ENCODE peak calls at places on chromosomes 6 and 20, in ten cellular contexts. G, U, F, K, Q, O, R, J, X and T are unnamed samples.
A peak's percentile ranks its signal among the peaks of the same experiment; 100 is the strongest.

GRCh38 chr20:23320317-23320716 is 30.3 kb upstream of the NXT1 start:
- DNase-seq in G (peak; percentile 47), X (no peak), R (no peak), K (no peak), J (no peak), U (no peak), Q (no peak), O (no peak), F (peak; percentile 26), T (no peak)

GRCh38 chr20:41047975-41048305 is 19.3 kb downstream of the TOP1 start:
- DNase-seq in K (no peak), X (no peak), J (no peak), F (no peak), G (no peak), U (no peak), O (no peak), R (no peak), Q (no peak), T (no peak)

GRCh38 chr6:167849846-167850459 is 23.2 kb downstream of the AFDN start:
- DNase-seq in G (peak; percentile 86), O (no peak), F (peak; percentile 66), J (peak; percentile 54), U (no peak), K (no peak), R (peak; percentile 46), X (no peak), Q (peak; percentile 59), T (no peak)

GRCh38 chr20:2350606-2351005 is 30.1 kb upstream of the TGM6 start:
- DNase-seq in F (no peak), U (no peak), J (no peak), G (no peak), X (no peak), O (no peak), R (no peak), Q (no peak), K (peak; percentile 77), T (no peak)

GRCh38 chr20:63123326-63123725 is 92.6 kb downstream of the YTHDF1 start:
- DNase-seq in R (peak; percentile 3), F (no peak), X (no peak), G (no peak), U (peak; percentile 2), Q (no peak), O (peak; percentile 54), K (no peak), J (no peak), T (peak; percentile 17)

GRCh38 chr6:21377356-21377755 is 216.2 kb upstream of the SOX4 start:
- DNase-seq in K (no peak), Q (no peak), J (no peak), R (no peak), O (no peak), F (no peak), X (no peak), G (no peak), U (no peak), T (no peak)

GRCh38 chr6:146339716-146340115 is 203.9 kb upstream of the RAB32 start:
- DNase-seq in R (peak; percentile 26), U (no peak), O (no peak), F (no peak), K (no peak), G (no peak), X (no peak), Q (no peak), J (no peak), T (no peak)

GRCh38 chr6:118146584-118146983 is 239.5 kb downstream of the SLC35F1 start:
- DNase-seq in X (no peak), J (no peak), Q (no peak), U (no peak), O (no peak), R (no peak), F (no peak), G (no peak), K (no peak), T (no peak)

GRCh38 chr6:27205375-27206278 is 41.9 kb upstream of the PRSS16 start:
- DNase-seq in R (no peak), U (no peak), Q (no peak), O (no peak), X (no peak), K (no peak), J (no peak), G (peak; percentile 64), F (no peak), T (no peak)

GRCh38 chr6:124688369-124688768 is 273.9 kb upstream of the RNF217 start:
- DNase-seq in U (no peak), K (no peak), Q (no peak), G (no peak), R (no peak), J (no peak), X (no peak), O (no peak), F (no peak), T (no peak)

GRCh38 chr6:5994999-5995698 is 11.6 kb downstream of the NRN1 start:
- DNase-seq in X (peak; percentile 48), G (no peak), O (no peak), Q (no peak), U (no peak), J (no peak), R (no peak), K (no peak), F (no peak), T (no peak)

GRCh38 chr6:26022166-26022510 is 59.5 kb downstream of the TRIM38 start:
- DNase-seq in J (peak; percentile 60), O (peak; percentile 89), X (no peak), F (peak; percentile 71), R (peak; percentile 75), Q (peak; percentile 50), K (no peak), G (peak; percentile 67), U (peak; percentile 58), T (no peak)

GRCh38 chr20:24063100-24063499 is 74.5 kb upstream of the GGTLC1 start:
- DNase-seq in G (no peak), U (no peak), O (no peak), F (no peak), K (no peak), Q (no peak), J (no peak), X (no peak), R (no peak), T (no peak)

GRCh38 chr20:32190608-32191415 is 16.7 kb downstream of the PLAGL2 start:
- DNase-seq in X (peak; percentile 56), Q (no peak), J (no peak), U (no peak), F (no peak), K (no peak), O (no peak), R (no peak), G (peak; percentile 66), T (no peak)

GRCh38 chr6:76435174-76435573 is 362.7 kb upstream of the IMPG1 start:
- DNase-seq in F (no peak), U (no peak), O (no peak), G (no peak), Q (no peak), J (no peak), R (no peak), X (no peak), K (no peak), T (no peak)

GRCh38 chr6:158642805-158643489 is 1.6 kb downstream of the DYNLT1 start:
- DNase-seq in R (peak; percentile 19), U (no peak), J (peak; percentile 19), G (no peak), O (peak; percentile 25), Q (no peak), F (no peak), X (no peak), K (peak; percentile 81), T (no peak)

DNA sequence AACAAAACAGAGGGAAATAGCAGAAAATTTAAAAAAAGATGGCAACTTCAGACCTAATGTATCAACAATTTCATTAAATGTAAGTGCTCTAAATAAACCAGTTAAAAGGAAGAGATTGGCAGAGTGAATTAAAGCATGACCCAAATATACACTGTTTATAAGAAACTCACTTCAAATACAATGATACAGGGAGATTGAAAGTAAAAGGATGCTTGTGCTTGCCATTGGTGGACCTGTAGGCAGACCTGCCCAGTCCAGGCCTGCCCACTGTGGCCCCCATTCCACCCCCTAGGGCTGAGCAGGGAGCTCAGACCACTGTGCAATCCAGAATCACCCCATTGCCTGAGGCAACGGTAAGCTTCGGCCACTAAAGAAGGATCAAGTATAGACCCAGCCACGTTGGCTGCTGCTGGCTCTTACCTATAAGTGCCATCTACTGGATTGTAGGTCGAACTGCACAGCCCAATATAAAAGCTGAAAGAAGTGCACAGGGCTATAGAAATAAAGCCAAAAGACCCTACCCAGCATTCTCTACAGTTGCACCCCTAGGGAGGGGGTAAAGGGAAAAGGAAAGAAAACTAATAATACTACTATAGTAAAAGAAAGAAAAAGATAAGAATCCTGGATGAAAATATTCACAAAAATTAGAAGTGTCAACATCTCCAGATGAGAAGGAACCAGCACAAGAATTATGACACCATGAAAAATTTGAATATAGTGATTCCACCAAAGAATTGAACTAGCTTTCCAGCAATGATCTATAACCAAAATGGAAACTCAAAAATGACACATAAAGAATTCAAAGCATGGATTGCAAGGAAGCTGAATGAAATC is 36.1 kb downstream of the PSMB1 start:
- DNase-seq in O (no peak), J (peak; percentile 52), Q (peak; percentile 34), U (peak; percentile 41), G (peak; percentile 84), F (peak; percentile 48), K (no peak), R (peak; percentile 54), X (no peak), T (no peak)
- TF ChIP-seq CTCF in O (peak; percentile 34), J (peak; percentile 69), Q (peak; percentile 45), U (peak; percentile 76), G (peak; percentile 84), F (peak; percentile 81), K (peak; percentile 54), R (peak; percentile 78), X (peak; percentile 2), T (peak; percentile 69)

GRCh38 chr6:35018746-35019145 is 122.4 kb downstream of the TCP11 start:
- DNase-seq in Q (no peak), J (no peak), F (no peak), K (no peak), X (no peak), R (no peak), G (no peak), O (no peak), U (no peak), T (no peak)
- TF ChIP-seq POLR2AphosphoS5 in Q (no peak), J (no peak), F (no peak), K (no peak), X (no peak), R (no peak), G (no peak), O (no peak), U (no peak), T (no peak)

GRCh38 chr6:31197559-31198305 is 27.2 kb upstream of the POU5F1 start:
- DNase-seq in X (peak; percentile 73), J (peak; percentile 90), F (peak; percentile 66), R (peak; percentile 97), K (no peak), G (peak; percentile 80), O (peak; percentile 95), U (peak; percentile 95), Q (peak; percentile 90), T (peak; percentile 94)
- H3K4me1 ChIP-seq in X (no peaks in the 10 kb centered on the region), J (peaks cover 31% of the 10 kb centered on the region), F (peaks cover 12% of the 10 kb centered on the region), R (peaks cover 23% of the 10 kb centered on the region), K (peaks cover 12% of the 10 kb centered on the region), G (no peaks in the 10 kb centered on the region), O (peaks cover 16% of the 10 kb centered on the region), U (peaks cover 24% of the 10 kb centered on the region), Q (no peaks in the 10 kb centered on the region), T (no peaks in the 10 kb centered on the region)

DNA sequence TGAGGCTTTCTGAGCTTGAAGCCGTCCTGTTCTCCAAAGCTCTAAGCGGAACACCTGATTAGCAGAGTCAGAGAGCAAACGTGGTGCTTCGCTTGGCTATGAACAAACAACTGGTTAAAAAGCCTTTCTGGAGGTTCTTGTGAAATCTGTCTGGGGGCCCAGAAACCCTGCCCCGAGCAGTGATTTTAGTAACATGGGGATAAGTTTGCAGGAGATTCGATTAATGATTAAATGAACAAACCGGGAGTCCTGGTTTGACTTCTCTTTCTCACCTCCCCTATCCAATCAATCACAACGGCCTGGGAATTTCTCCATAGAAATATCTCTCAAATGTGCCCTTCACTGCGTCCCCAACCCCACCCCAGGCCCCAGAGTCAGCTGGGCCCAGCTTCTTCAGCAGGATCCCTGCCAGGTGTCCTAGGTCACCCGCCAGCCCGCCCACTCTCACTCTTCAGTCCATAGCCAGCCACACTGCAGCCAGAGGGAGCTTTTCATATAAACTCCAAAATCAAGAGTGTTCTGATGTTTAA is 43.6 kb downstream of the ZDHHC14 start:
- DNase-seq in R (no peak), Q (no peak), J (no peak), X (no peak), G (no peak), U (no peak), F (no peak), K (no peak), O (no peak), T (no peak)
- TF ChIP-seq CTCF in R (no peak), Q (no peak), J (no peak), X (no peak), G (no peak), U (no peak), F (no peak), K (no peak), O (no peak), T (no peak)